ENCODE peak calls at places on chromosomes 7 and 10, in five cellular contexts. C is ascending aorta, L is GM06990, U is endothelial cell, E is thyroid gland. X is an unnamed sample.

GRCh38 chr10:32937824-32938482 is 20.1 kb downstream of the ITGB1 start:
- DNase-seq in C (no peak), L (no peak), U (no peak), E (peak), X (no peak)

GRCh38 chr7:29843106-29843505 is 36.8 kb downstream of the WIPF3 start:
- DNase-seq in C (no peak), L (no peak), U (no peak), E (no peak), X (no peak)

GRCh38 chr7:97126483-97127171 is 9.1 kb downstream of the SDHAF3 start:
- DNase-seq in C (no peak), L (no peak), U (no peak), E (no peak), X (peak)

GRCh38 chr10:7457478-7458316 is 46.9 kb upstream of the SFMBT2 start:
- DNase-seq in C (no peak), L (peak), U (no peak), E (no peak), X (no peak)

GRCh38 chr10:31896972-31897384 is 31.7 kb downstream of the ARHGAP12 start:
- DNase-seq in C (no peak), L (no peak), U (no peak), E (no peak), X (no peak)

GRCh38 chr7:35758421-35758820 is 42.4 kb upstream of the SEPTIN7 start:
- DNase-seq in C (no peak), L (no peak), U (peak), E (no peak), X (no peak)

GRCh38 chr10:91409869-91410637 is at the start of gene HECTD2:
- DNase-seq in C (no peak), L (peak), U (peak), E (peak), X (peak)

GRCh38 chr10:118966131-118967125 is 63.1 kb upstream of the NANOS1 start:
- DNase-seq in C (no peak), L (no peak), U (no peak), E (no peak), X (no peak)

GRCh38 chr10:31704195-31704594 is 224.4 kb downstream of the ARHGAP12 start:
- DNase-seq in C (no peak), L (no peak), U (no peak), E (peak), X (no peak)

GRCh38 chr10:14186245-14186644 is 144.5 kb downstream of the FRMD4A start:
- DNase-seq in C (no peak), L (no peak), U (no peak), E (no peak), X (no peak)
- TF ChIP-seq CTCF in C (no peak), L (peak), U (peak), E (no peak), X (peak)

DNA sequence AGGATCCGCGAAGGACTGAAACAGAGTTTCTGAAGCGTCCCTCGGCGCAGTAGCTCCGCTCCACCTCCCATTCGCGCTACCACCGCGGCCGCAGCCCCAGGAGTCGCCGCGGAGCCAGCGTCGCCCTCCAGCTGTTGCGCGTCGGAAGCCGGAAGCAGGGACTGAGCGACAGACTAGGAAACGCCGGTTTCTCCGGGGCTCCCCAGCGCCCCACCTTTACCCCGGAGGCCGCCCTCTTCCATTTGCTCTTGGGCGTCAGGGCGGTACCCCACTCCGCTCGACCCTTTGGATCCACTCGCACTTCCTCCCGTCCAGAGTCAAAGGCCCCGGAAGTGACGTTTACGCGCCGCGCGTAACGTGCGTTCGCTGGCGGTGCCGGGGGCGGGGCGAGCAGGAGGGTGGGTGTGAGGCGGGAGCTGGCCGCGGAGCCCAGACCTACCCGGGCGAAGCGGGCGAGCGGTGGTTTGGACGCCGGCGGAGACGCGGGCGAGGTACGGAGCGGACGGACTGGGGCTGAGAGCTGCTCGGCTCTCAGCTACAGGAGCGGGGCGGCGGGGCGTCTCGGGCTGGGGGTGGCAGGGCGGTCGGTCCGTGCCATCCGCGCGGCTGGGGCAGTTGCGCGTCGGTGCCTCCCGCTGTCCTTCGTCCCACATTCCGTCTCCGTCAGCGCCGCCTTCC is at the start of gene RABGEF1:
- DNase-seq in C (peak), L (peak), U (peak), E (peak), X (peak)
- TF ChIP-seq CTCF in C (no peak), L (peak), U (no peak), E (no peak), X (no peak)

GRCh38 chr10:35639021-35639521 is 3.0 kb downstream of the FZD8 start:
- DNase-seq in C (no peak), L (no peak), U (no peak), E (peak), X (peak)

GRCh38 chr10:35636942-35637341 is 5.2 kb downstream of the FZD8 start:
- DNase-seq in C (no peak), L (no peak), U (no peak), E (no peak), X (no peak)

GRCh38 chr10:35637456-35637855 is 4.6 kb downstream of the FZD8 start:
- DNase-seq in C (no peak), L (no peak), U (no peak), E (peak), X (no peak)

GRCh38 chr10:35639651-35640311 is 2.3 kb downstream of the FZD8 start:
- DNase-seq in C (no peak), L (peak), U (peak), E (peak), X (peak)

GRCh38 chr10:35638116-35638515 is 4.0 kb downstream of the FZD8 start:
- DNase-seq in C (no peak), L (no peak), U (no peak), E (no peak), X (no peak)
- TF ChIP-seq CTCF in C (no peak), L (no peak), U (no peak), E (no peak), X (no peak)

GRCh38 chr10:75236178-75236825 is 545 bp upstream of the COMTD1 start:
- DNase-seq in C (no peak), L (no peak), U (no peak), E (no peak), X (no peak)

GRCh38 chr10:75234683-75235374 is 928 bp downstream of the COMTD1 start:
- DNase-seq in C (no peak), L (no peak), U (peak), E (peak), X (peak)

GRCh38 chr10:75233444-75234016 is 2.2 kb downstream of the COMTD1 start:
- DNase-seq in C (no peak), L (no peak), U (no peak), E (peak), X (no peak)

GRCh38 chr10:75234017-75234682 is 1.6 kb downstream of the COMTD1 start:
- DNase-seq in C (peak), L (peak), U (peak), E (peak), X (peak)

GRCh38 chr10:75235375-75236177 is at the start of gene COMTD1:
- DNase-seq in C (peak), L (peak), U (peak), E (peak), X (peak)
- TF ChIP-seq CTCF in C (peak), L (peak), U (peak), E (peak), X (peak)

GRCh38 chr7:43511029-43511428 is 71.9 kb upstream of the STK17A start:
- DNase-seq in C (no peak), L (no peak), U (peak), E (no peak), X (no peak)
- TF ChIP-seq CTCF in C (no peak), L (no peak), U (peak), E (no peak), X (peak)

GRCh38 chr10:84328303-84329093 is at the start of gene CCSER2:
- DNase-seq in C (peak), L (peak), U (peak), E (peak), X (peak)
- TF ChIP-seq CTCF in C (no peak), L (no peak), U (no peak), E (no peak), X (no peak)

DNA sequence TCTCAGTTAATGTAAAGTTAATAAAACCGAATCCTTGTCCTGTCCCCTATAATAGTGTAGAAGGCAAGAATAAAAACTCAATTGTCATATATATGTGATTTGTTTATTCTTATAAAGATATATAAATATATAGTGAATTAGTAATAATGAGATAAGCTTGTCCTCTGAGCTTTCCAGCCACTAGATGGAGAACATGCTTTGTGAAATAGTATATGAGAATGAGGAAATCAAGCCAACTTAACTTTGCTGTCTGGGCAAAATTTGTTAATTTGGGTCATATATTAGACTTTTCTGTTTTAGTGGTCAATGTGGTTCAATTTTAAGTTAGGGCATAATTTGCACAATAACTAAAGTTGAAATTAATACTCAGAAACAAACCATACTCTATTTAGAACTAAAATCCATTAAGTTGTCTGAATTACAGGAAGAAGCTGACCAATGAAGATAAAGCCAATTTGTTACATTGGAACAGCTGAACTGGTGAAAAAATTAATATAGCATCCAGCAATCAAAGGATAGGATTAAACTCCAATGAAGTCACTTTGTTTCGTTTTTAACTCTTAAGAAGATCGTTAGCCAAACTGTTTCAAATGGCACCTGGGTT is 595.0 kb downstream of the ARL4A start:
- DNase-seq in C (no peak), L (no peak), U (no peak), E (no peak), X (no peak)
- TF ChIP-seq CTCF in C (no peak), L (no peak), U (no peak), E (no peak), X (peak)

DNA sequence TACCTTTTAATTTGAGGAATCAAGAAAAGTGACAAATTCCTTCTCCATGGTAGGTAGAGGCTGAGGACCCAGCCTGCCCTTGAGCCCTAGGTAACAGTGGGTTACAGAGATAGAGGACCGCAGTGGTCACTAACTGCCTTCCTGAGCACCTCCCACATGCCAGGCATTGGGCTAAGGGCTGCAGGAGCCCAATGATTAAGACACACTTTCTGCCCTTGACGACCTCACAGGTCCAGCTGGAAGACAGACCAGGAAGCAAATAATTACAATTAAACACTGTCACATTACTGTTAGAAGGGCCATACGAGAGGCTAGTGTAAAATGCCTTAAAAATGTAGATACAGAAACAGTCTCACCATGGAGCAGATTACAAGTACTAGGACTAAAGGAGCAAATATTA is 156.8 kb upstream of the NFE2L3 start:
- DNase-seq in C (no peak), L (no peak), U (no peak), E (no peak), X (no peak)
- TF ChIP-seq CTCF in C (no peak), L (no peak), U (no peak), E (no peak), X (no peak)

X was measured in glutamatergic neuron.